ENCODE peak calls at places on chromosome 11, in nine cellular contexts. Z is Karpas-422, Q is SK-N-SH, Y is OCI-LY7, O is GM23338, W is keratinocyte, N is GM23248, M is PC-3, G is IMR-90. J is an unnamed sample. For H3K4me1, the result is how much of the 10 kb centered on the place peaks cover.

GRCh38 chr11:70790671-70791300 is 392.5 kb downstream of the CTTN start:
- DNase-seq in G (no peak), Z (peak), W (no peak), Q (no peak), Y (no peak), N (peak), M (no peak), O (peak), J (no peak)

GRCh38 chr11:123742334-123742733 is 874 bp upstream of the ZNF202 start:
- DNase-seq in O (peak), G (no peak), Y (no peak), W (no peak), N (no peak), Q (no peak), M (no peak), Z (no peak), J (no peak)

GRCh38 chr11:126336646-126337045 is 18.8 kb upstream of the ST3GAL4 start:
- DNase-seq in G (no peak), Q (no peak), Z (no peak), O (peak), M (no peak), N (no peak), Y (no peak), W (no peak), J (no peak)

GRCh38 chr11:22163394-22163797 is 29.5 kb upstream of the ANO5 start:
- DNase-seq in O (no peak), Z (no peak), Y (no peak), W (no peak), G (no peak), N (peak), M (no peak), Q (no peak), J (no peak)

GRCh38 chr11:111067994-111068393 is 177.5 kb upstream of the POU2AF2 start:
- DNase-seq in Q (no peak), M (no peak), W (no peak), N (no peak), O (no peak), G (no peak), Y (no peak), Z (no peak), J (no peak)

GRCh38 chr11:131693756-131694155 is 323.3 kb downstream of the NTM start:
- DNase-seq in M (peak), Y (no peak), O (no peak), N (peak), W (no peak), G (no peak), Z (no peak), Q (no peak), J (no peak)

GRCh38 chr11:11391796-11392195 is 38.7 kb upstream of the CSNK2A3 start:
- DNase-seq in Z (no peak), G (peak), N (peak), M (peak), W (no peak), Y (no peak), Q (no peak), O (no peak), J (no peak)

GRCh38 chr11:117950999-117951961 is 22.1 kb upstream of the TMPRSS13 start:
- DNase-seq in N (no peak), O (no peak), Q (no peak), W (no peak), M (no peak), G (no peak), Y (peak), Z (peak), J (no peak)

GRCh38 chr11:12162652-12163051 is 52.3 kb downstream of the MICAL2 start:
- DNase-seq in Z (no peak), M (no peak), Y (no peak), O (no peak), N (no peak), Q (no peak), W (no peak), G (no peak), J (no peak)

GRCh38 chr11:78195917-78196545 is 7.3 kb downstream of the USP35 start:
- DNase-seq in N (no peak), Z (no peak), O (no peak), W (no peak), G (no peak), Y (no peak), Q (no peak), M (no peak), J (no peak)

GRCh38 chr11:18001191-18001590 is 11.7 kb downstream of the SERGEF start:
- DNase-seq in Z (no peak), Y (no peak), N (peak), M (no peak), Q (no peak), O (no peak), W (no peak), G (peak), J (no peak)

GRCh38 chr11:59849129-59849528 is 3.8 kb upstream of the CBLIF start:
- DNase-seq in G (no peak), Z (no peak), N (no peak), Q (no peak), M (no peak), Y (no peak), O (no peak), W (no peak), J (peak)

GRCh38 chr11:112321521-112322172 is 61.0 kb upstream of the PLET1 start:
- DNase-seq in G (peak), M (peak), Y (no peak), N (peak), Q (no peak), Z (no peak), W (peak), O (peak), J (peak)

GRCh38 chr11:45333023-45333422 is 46.9 kb upstream of the SYT13 start:
- DNase-seq in W (no peak), N (no peak), G (no peak), Z (no peak), O (no peak), Q (no peak), M (no peak), Y (no peak), J (no peak)

GRCh38 chr11:66363805-66364535 is 7.6 kb downstream of the SLC29A2 start:
- DNase-seq in O (peak), G (no peak), Q (peak), W (no peak), M (peak), N (no peak), Z (peak), Y (peak), J (peak)

GRCh38 chr11:117823941-117824420 is 563 bp downstream of the FXYD2 start:
- DNase-seq in Z (no peak), O (no peak), Q (no peak), N (no peak), Y (no peak), M (no peak), G (no peak), W (no peak), J (no peak)

GRCh38 chr11:697028-697491 is 1.4 kb downstream of the TMEM80 start:
- DNase-seq in O (no peak), Z (peak), M (peak), G (peak), Q (no peak), N (peak), W (no peak), Y (peak), J (peak)

GRCh38 chr11:61657566-61657965 is 22.6 kb upstream of the DAGLA start:
- DNase-seq in M (peak), Q (no peak), O (no peak), N (no peak), W (no peak), Z (no peak), Y (no peak), G (no peak), J (no peak)

GRCh38 chr11:125376856-125377255 is 119.2 kb downstream of the FEZ1 start:
- DNase-seq in G (no peak), N (peak), Q (no peak), M (peak), Z (no peak), O (no peak), Y (no peak), W (no peak), J (no peak)

GRCh38 chr11:68933605-68934320 is 30.1 kb downstream of the IGHMBP2 start:
- DNase-seq in N (no peak), G (no peak), Y (no peak), Z (no peak), Q (no peak), M (no peak), W (no peak), O (no peak), J (no peak)

GRCh38 chr11:1744879-1745700 is 5.3 kb downstream of the IFITM10 start:
- DNase-seq in G (no peak), N (no peak), W (no peak), M (no peak), O (no peak), Z (no peak), Y (no peak), Q (peak), J (no peak)

GRCh38 chr11:64744544-64745218 is 739 bp upstream of the RASGRP2 start:
- DNase-seq in W (no peak), N (no peak), Y (no peak), G (no peak), Z (no peak), M (no peak), O (no peak), Q (peak), J (no peak)

GRCh38 chr11:64742940-64743590 is 877 bp downstream of the RASGRP2 start:
- DNase-seq in Z (peak), O (peak), Q (peak), G (no peak), W (no peak), M (peak), N (peak), Y (peak), J (peak)

GRCh38 chr11:64741393-64742086 is 2.4 kb downstream of the RASGRP2 start:
- DNase-seq in Z (no peak), M (no peak), Q (no peak), Y (no peak), G (no peak), O (peak), W (no peak), N (no peak), J (no peak)

GRCh38 chr11:64743591-64744543 is at the start of gene RASGRP2:
- DNase-seq in W (no peak), Q (peak), M (peak), Z (peak), O (peak), Y (peak), N (peak), G (no peak), J (peak)

DNA sequence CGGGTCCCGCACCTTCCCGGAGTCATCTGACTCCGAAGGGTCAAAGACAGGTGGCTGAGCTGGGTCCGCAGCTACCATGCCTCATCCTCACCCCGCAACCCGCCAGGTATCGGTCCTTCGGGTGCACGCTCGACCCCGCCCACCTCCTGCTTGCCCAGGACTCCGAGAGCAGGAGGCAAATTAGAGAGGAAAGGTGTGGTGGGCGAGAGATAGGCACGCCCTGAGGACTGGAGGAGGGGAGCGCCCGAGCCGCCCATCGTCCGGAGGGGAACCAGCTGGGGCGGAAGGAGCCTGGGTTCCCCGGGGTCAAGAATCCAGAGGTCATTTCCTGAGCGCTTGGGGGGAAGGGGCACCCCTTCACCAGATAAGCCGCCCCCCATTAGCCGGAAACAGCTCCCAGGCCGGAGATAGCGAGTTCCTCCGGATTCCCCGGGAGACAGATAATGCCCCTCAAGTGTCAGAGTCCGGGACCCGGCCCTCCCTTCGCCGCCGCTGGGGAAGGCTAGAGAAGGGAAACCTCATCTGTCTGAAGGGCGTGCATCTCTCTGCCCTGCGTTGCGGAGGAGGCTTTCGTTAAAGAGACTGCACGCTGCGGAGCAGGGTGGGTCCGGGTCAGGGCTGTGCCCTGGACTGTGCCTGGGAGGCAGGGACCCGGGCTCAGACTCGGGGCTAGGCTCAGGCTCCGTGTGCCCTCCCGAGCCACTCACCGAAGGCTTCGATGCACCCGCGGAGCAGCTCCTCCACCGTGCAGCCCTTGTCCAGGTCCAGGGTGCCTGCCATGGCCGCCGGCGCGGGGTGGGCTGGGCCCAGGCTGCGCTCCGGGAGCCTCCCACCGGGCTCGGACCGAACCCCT is 1.6 kb downstream of the RASGRP2 start:
- DNase-seq in Z (peak), Q (no peak), G (no peak), Y (peak), N (peak), O (peak), M (peak), W (no peak), J (peak)
- H3K4me3 ChIP-seq in Z (peak), Q (peak), G (peak), Y (peak), N (peak), O (peak), M (peak), W (peak), J (peak)

GRCh38 chr11:102761646-102762238 is 18.7 kb downstream of the MMP10 start:
- DNase-seq in Y (no peak), Q (no peak), M (no peak), N (peak), W (no peak), G (no peak), O (peak), Z (no peak), J (no peak)

GRCh38 chr11:102757823-102758549 is 22.4 kb downstream of the MMP10 start:
- DNase-seq in M (peak), W (no peak), Z (no peak), N (peak), G (peak), O (no peak), Y (no peak), Q (no peak), J (no peak)

GRCh38 chr11:102763440-102763839 is 17.0 kb downstream of the MMP10 start:
- DNase-seq in O (no peak), Q (no peak), W (no peak), G (peak), Y (no peak), N (peak), Z (no peak), M (peak), J (no peak)

GRCh38 chr11:102760355-102761035 is 19.9 kb downstream of the MMP10 start:
- DNase-seq in G (peak), M (peak), N (peak), O (no peak), Z (no peak), Q (no peak), Y (no peak), W (no peak), J (peak)

DNA sequence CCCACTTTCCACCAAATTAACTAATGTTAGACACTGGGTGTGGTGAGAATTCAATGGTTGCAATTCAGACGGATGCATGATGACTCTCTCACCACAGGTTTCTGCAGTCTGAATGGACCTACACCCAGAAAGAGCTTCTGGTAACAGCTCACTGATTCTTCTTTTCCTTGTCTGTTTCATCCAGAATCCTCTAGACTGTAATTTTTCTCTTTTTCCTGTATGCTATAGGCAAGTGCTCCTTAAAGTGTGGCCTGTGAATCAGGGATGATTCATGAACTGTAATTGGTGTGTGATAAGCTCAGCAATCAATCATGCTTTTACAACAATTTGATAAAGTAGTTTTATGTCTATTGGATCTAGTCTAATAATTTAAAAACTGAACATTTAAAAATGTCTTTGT is 18.0 kb downstream of the MMP10 start:
- DNase-seq in Y (no peak), W (no peak), Z (no peak), M (peak), Q (no peak), O (no peak), N (peak), G (peak), J (no peak)
- H2AFZ ChIP-seq in Y (no peak), W (no peak), Z (no peak), M (no peak), Q (no peak), O (no peak), N (no peak), G (no peak), J (no peak)

DNA sequence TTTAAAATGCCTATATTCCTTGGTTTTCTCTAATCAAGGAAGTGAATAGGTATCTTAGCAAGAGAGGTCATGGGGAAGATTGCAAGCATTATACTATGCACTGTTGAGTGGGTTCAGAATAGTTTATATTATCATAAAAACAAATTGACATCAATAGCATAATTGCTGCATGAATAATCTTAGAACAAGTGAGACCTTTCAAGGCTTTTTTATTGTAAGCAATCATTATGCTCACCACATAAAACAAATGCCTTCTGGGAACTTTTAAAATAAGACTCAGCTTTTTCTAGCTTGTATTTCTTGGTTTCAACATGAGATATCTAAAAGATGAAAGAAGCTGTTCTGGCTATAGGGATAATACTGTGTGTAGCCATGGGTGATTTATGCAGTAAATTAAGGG is 135.6 kb upstream of the ZC3H12C start:
- DNase-seq in Y (no peak), Z (no peak), N (no peak), W (no peak), O (no peak), G (peak), Q (no peak), M (no peak), J (no peak)
- H3K4me1 ChIP-seq in Y (under half), Z (under half), N (under half), W (under half), O (under half), G (under half), Q (under half), M (under half), J (under half)

GRCh38 chr11:16603245-16603644 is 135.2 kb upstream of the C11orf58 start:
- DNase-seq in Q (no peak), G (no peak), O (peak), Z (no peak), W (no peak), N (no peak), Y (no peak), M (no peak), J (peak)
- H3K4me3 ChIP-seq in Q (no peak), G (no peak), O (peak), Z (no peak), W (no peak), N (no peak), Y (no peak), M (no peak), J (no peak)

GRCh38 chr11:48013269-48013901 is 33.0 kb downstream of the PTPRJ start:
- DNase-seq in G (peak), W (no peak), Y (peak), N (peak), Z (peak), Q (no peak), O (no peak), M (peak), J (peak)
- H2AFZ ChIP-seq in G (peak), W (peak), Y (peak), N (no peak), Z (no peak), Q (no peak), O (no peak), M (no peak), J (no peak)

GRCh38 chr11:76671236-76671590 is 666 bp upstream of the LRRC32 start:
- DNase-seq in M (no peak), Y (peak), O (no peak), Q (no peak), W (no peak), N (no peak), Z (no peak), G (no peak), J (no peak)
- H3K4me1 ChIP-seq in M (under half), Y (half or more), O (under half), Q (under half), W (under half), N (under half), Z (half or more), G (under half), J (under half)

J was measured in hepatocyte.